ENCODE peak calls at places on chromosome 11, in six cellular contexts. V, U, J, K, N and E are unnamed samples. For H3K4me1 and H3K27me3, the result is how much of the 10 kb centered on the place peaks cover.

GRCh38 chr11:61972796-61973602 is 5.6 kb upstream of the FTH1 start:
- DNase-seq in V (peak), U (peak), J (no peak), K (peak), N (peak), E (no peak)

GRCh38 chr11:10303558-10304363 is 1.1 kb upstream of the ADM start:
- DNase-seq in V (peak), U (peak), J (no peak), K (peak), N (peak), E (no peak)

GRCh38 chr11:60838132-60838531 is 3.8 kb upstream of the CCDC86 start:
- DNase-seq in V (no peak), U (no peak), J (no peak), K (no peak), N (no peak), E (no peak)

GRCh38 chr11:70078095-70078795 is at the start of gene ANO1:
- DNase-seq in V (no peak), U (no peak), J (no peak), K (peak), N (no peak), E (no peak)

GRCh38 chr11:61827573-61828378 is at the start of gene FADS2:
- DNase-seq in V (peak), U (peak), J (peak), K (peak), N (peak), E (peak)

GRCh38 chr11:70020336-70021214 is 57.5 kb upstream of the ANO1 start:
- DNase-seq in V (no peak), U (no peak), J (no peak), K (peak), N (no peak), E (peak)

GRCh38 chr11:118908931-118909618 is 16.7 kb downstream of the BCL9L start:
- DNase-seq in V (peak), U (peak), J (no peak), K (peak), N (peak), E (peak)

GRCh38 chr11:13134886-13135285 is 125.8 kb downstream of the RASSF10 start:
- DNase-seq in V (no peak), U (no peak), J (no peak), K (no peak), N (no peak), E (no peak)

GRCh38 chr11:88398372-88399140 is 61.0 kb upstream of the CTSC start:
- DNase-seq in V (peak), U (no peak), J (no peak), K (no peak), N (no peak), E (peak)

GRCh38 chr11:112822478-112823274 is 138.5 kb upstream of the NCAM1 start:
- DNase-seq in V (no peak), U (no peak), J (no peak), K (no peak), N (no peak), E (no peak)

GRCh38 chr11:6225896-6226295 is 8.5 kb downstream of the FHIP1B start:
- DNase-seq in V (peak), U (no peak), J (no peak), K (no peak), N (no peak), E (no peak)

GRCh38 chr11:26331911-26332571 is at the start of gene ANO3:
- DNase-seq in V (peak), U (no peak), J (no peak), K (peak), N (peak), E (peak)

GRCh38 chr11:72984448-72985077 is 157.6 kb downstream of the FCHSD2 start:
- DNase-seq in V (no peak), U (no peak), J (no peak), K (no peak), N (no peak), E (no peak)

GRCh38 chr11:106391771-106392412 is 314.4 kb downstream of the AASDHPPT start:
- DNase-seq in V (peak), U (no peak), J (no peak), K (no peak), N (no peak), E (peak)

GRCh38 chr11:93323747-93324146 is 6.8 kb upstream of the DEUP1 start:
- DNase-seq in V (no peak), U (no peak), J (no peak), K (no peak), N (no peak), E (no peak)

DNA sequence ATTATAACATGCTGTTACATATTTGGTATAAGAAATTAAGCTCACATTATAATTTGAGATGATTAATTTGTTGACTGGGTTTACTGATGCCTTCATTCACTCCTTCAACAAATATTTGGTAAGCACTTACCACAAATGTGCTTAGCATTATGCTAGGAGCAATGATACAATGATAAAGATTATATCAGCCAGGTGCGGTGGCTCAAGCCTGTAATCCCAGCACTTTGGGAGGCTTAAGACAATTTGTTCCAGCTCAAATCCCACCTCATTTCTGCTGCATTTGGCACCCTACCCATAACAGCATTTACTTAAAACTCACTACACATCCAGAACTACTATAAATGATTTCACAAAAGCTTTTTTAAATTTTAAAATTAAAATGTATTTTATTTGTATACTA is 1263.6 kb upstream of the RAG2 start:
- DNase-seq in V (no peak), U (no peak), J (no peak), K (no peak), N (no peak), E (no peak)
- H3K4me1 ChIP-seq in V (under half), U (under half), J (under half), K (under half), N (under half), E (under half)

GRCh38 chr11:131671764-131672163 is 301.3 kb downstream of the NTM start:
- DNase-seq in V (no peak), U (no peak), J (no peak), K (no peak), N (no peak), E (no peak)

GRCh38 chr11:131671320-131671719 is 300.9 kb downstream of the NTM start:
- DNase-seq in V (no peak), U (peak), J (no peak), K (no peak), N (no peak), E (no peak)

GRCh38 chr11:131674051-131674755 is 303.8 kb downstream of the NTM start:
- DNase-seq in V (peak), U (no peak), J (peak), K (peak), N (peak), E (peak)

GRCh38 chr11:131670876-131671275 is 300.5 kb downstream of the NTM start:
- DNase-seq in V (no peak), U (no peak), J (no peak), K (no peak), N (no peak), E (no peak)

GRCh38 chr11:131672191-131672590 is 301.8 kb downstream of the NTM start:
- DNase-seq in V (no peak), U (peak), J (no peak), K (no peak), N (no peak), E (no peak)
- H3K27me3 ChIP-seq in V (under half), U (under half), J (under half), K (under half), N (under half), E (under half)

DNA sequence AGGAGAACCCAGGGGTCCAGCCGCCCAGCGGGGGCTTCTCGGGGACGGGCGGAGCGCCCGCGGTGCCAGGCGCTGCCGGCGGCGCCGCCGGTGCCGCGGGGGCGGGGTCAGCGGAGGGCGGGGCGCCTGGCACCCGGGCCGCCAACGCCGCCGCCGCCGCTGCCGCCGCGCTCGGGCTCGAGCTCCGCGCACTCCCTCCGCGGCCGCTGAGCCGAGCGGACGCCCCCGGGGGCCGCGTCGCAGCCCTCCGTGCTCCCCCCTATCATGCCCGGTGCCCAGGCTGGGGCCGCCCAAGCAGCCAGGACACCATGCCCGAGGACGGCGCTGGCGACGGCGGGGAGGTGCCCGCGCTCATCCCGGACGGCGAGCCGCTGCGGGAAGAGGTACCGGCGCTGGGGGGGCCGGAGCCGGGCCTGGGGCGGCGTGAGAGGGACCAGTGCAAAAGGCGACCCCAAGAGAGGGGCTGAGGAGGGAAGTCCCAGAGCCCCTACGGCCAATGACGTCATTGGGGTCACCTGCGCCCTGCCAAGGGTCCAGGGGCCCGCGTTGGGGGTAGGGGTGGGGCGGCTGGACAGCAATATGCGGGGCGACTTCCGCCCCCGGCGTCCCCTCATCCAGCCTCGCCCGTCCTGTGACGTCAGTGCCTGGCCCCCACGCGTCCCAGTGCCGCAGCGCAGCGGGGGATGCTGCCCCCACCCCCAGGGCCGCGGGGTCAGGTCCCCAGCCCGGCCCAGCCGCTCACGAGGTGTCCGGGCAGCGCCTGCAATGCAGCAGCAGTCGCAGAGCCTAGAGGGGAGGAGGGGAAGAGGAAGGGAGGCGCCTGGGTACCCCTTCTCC is at the start of gene TMEM151A:
- DNase-seq in V (no peak), U (peak), J (no peak), K (no peak), N (no peak), E (no peak)
- H3K4me1 ChIP-seq in V (under half), U (under half), J (under half), K (under half), N (under half), E (under half)

DNA sequence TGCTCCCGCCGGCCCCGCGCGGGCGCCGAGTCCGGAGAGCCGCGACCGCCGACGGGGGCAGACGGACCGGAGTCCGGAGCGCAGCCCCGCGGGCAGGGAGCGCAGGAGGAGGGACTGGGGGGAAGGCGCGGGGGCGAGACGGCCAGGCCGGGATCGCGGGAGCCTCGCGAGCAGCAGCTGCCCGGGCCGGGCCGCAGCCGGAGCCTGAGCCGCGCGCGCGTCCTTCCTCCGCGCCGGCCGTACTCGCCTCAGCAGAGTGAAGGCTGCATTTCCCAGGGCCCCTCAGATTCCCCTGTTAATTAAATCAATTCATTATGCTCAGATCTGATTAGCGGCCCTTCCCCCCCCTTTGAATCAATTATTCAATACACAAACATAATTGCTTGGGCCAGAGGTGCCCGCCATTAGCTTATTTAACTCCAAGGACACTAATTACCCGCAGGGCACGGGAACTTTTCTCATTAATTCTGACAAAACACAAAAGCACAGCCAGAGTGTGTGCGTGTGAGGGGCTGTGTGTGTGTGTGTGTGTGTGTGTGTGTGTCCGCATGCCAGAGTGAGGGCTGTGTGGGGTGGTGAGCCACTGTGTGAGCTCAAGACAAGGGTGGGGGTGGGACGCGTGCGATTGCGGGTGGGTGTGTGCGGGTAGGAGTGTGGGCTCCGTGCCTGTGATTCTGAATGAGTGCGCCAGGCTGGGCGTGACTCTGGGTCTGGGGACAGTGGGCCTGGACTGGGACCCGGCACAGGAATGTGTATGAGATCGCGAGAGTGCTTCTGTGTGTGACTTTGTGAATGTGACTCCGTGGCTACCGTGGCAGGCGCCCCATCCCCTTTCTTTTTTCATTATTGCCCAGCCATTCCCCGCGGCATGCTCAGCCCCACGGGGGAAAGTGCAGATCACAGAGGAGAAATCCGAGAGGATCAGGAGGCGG is 5.1 kb upstream of the LMO1 start:
- DNase-seq in V (no peak), U (peak), J (no peak), K (peak), N (peak), E (no peak)
- H3K27me3 ChIP-seq in V (under half), U (half or more), J (under half), K (under half), N (under half), E (half or more)

DNA sequence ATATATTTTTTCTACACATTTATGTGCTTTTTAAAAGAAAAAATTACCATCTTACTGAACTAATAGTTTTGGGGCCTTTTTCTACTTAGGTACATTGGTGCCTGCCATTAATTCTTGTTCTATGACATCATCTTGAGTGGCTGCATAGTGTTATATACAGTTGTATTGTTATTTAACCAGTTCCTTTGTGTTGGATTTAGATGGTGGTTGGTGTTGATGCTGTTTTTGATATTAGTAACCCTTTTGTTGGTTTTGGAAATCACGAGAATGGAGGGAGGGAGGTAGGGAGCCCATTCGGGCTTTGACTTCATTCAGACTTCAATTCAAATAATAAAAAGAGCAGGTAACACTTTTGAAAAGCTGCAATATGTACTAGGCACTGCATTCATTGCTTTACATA is 15.4 kb upstream of the C11orf96 start:
- DNase-seq in V (no peak), U (no peak), J (no peak), K (no peak), N (no peak), E (peak)
- H3K4me1 ChIP-seq in V (under half), U (under half), J (under half), K (half or more), N (under half), E (under half)

DNA sequence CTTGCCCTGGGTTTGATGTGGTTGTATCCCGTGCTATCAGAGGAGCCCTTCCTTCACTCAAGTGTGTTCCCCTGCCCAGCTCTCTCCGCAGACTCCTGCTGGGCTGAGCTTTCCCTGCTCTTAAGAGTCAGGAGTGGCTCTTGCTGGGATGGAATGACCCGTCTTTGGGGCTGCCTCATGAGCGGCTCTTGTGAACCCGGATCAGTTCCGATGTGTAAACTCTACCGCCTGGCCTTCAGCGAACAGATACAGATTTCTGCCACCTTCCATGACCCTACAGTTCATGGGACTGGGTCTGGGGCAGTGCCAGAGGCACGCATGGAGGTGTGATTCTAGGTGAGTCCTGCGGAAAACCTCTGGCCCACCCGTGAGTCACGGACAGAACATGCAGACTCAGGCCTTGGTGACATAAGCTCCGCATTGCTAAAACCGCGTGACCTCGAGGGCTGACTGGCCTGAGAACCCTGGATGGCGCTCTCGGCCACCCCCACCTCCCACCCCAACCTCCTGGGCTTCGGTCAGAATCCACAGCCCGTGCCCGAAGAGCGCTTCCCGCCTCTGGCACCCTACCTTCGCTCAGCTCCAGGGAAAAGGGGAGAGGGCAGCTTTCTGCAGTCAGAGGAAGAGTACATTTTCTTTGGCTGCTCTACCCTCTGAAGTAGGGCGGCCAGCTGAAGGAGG is 1.3 kb upstream of the ZBTB16 start:
- DNase-seq in V (no peak), U (peak), J (no peak), K (no peak), N (peak), E (no peak)
- H3K27me3 ChIP-seq in V (under half), U (under half), J (under half), K (under half), N (under half), E (half or more)

GRCh38 chr11:44947114-44947513 is 3.6 kb downstream of the TP53I11 start:
- DNase-seq in V (no peak), U (no peak), J (no peak), K (no peak), N (peak), E (no peak)

GRCh38 chr11:44948155-44948554 is 2.5 kb downstream of the TP53I11 start:
- DNase-seq in V (no peak), U (no peak), J (no peak), K (no peak), N (no peak), E (no peak)

GRCh38 chr11:44944853-44945235 is 5.8 kb downstream of the TP53I11 start:
- DNase-seq in V (no peak), U (no peak), J (no peak), K (no peak), N (no peak), E (no peak)

GRCh38 chr11:44945639-44946038 is 5.0 kb downstream of the TP53I11 start:
- DNase-seq in V (peak), U (peak), J (peak), K (no peak), N (no peak), E (no peak)

DNA sequence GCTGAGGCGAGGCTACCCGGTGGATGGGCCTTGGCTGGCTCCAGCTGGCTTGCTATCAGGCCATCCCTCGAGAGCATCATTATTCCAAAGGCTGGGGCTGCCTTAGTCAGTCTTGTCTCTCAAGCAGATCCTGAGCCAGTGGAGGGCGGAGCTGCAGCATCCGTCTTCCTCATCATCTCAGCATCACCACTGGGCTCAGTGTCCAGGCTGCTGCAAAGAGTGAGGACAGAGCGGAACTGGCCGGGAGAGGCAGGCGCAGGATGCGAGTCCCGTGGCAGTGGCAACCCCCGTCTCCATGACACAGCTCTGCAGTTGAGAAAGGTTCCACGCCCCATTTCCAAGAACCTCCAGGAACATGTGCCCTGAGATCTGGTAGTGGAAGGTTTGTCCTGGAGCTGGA is 4.4 kb downstream of the TP53I11 start:
- DNase-seq in V (no peak), U (peak), J (peak), K (no peak), N (peak), E (no peak)
- H3K4me1 ChIP-seq in V (under half), U (half or more), J (under half), K (under half), N (half or more), E (under half)

GRCh38 chr11:77039491-77040400 is 5.5 kb downstream of the B3GNT6 start:
- DNase-seq in V (peak), U (peak), J (no peak), K (no peak), N (peak), E (peak)
- H3K27me3 ChIP-seq in V (under half), U (half or more), J (under half), K (under half), N (under half), E (under half)